ENCODE peak calls at places on chromosomes 12 and 14, in six cellular contexts. R is upper lobe of left lung, Y is left lung, U is neural progenitor cell, V is heart right ventricle, T is uterus. X is an unnamed sample.
A peak's percentile ranks its signal among the peaks of the same experiment; 100 is the strongest.

GRCh38 chr14:36134026-36134425 is 42.5 kb downstream of the PTCSC3 start:
- DNase-seq in R (no peak), T (no peak), U (no peak), V (no peak), Y (no peak), X (no peak)

GRCh38 chr14:83217492-83217891 is 1683.8 kb upstream of the SEL1L start:
- DNase-seq in U (peak; percentile 13), R (peak; percentile 26), V (no peak), T (no peak), Y (no peak), X (no peak)

GRCh38 chr14:102500190-102500661 is 9.3 kb downstream of the ANKRD9 start:
- DNase-seq in V (peak; percentile 72), Y (no peak), T (peak; percentile 43), U (no peak), R (peak; percentile 86), X (no peak)

GRCh38 chr14:103746706-103747105 is 31.1 kb downstream of the ZFYVE21 start:
- DNase-seq in T (no peak), V (no peak), U (no peak), Y (no peak), R (no peak), X (peak; percentile 41)

GRCh38 chr14:24368562-24369252 is 723 bp downstream of the NFATC4 start:
- DNase-seq in T (peak; percentile 79), V (peak; percentile 63), R (no peak), Y (no peak), U (peak; percentile 91), X (no peak)

GRCh38 chr12:131929530-131930456 is 717 bp downstream of the PUS1 start:
- DNase-seq in T (no peak), Y (peak; percentile 85), U (peak; percentile 71), V (no peak), R (no peak), X (no peak)

GRCh38 chr12:97899956-97900355 is 437.4 kb downstream of the RMST start:
- DNase-seq in U (no peak), V (no peak), R (no peak), Y (no peak), T (no peak), X (no peak)

GRCh38 chr14:71588028-71588427 is 344.2 kb upstream of the RGS6 start:
- DNase-seq in U (no peak), Y (no peak), T (no peak), R (no peak), V (no peak), X (no peak)

GRCh38 chr14:96762650-96763049 is 34.5 kb upstream of the VRK1 start:
- DNase-seq in U (peak; percentile 84), T (no peak), Y (no peak), R (no peak), V (no peak), X (no peak)

GRCh38 chr12:124456652-124457152 is 110.7 kb downstream of the NCOR2 start:
- DNase-seq in R (peak; percentile 74), V (peak; percentile 41), Y (peak; percentile 90), T (no peak), U (no peak), X (peak; percentile 50)
- H3K36me3 ChIP-seq in R (peaks cover 7% of the 10 kb centered on the region), V (no peaks in the 10 kb centered on the region), Y (peaks cover 56% of the 10 kb centered on the region), T (no peaks in the 10 kb centered on the region), U (no peaks in the 10 kb centered on the region), X (no peaks in the 10 kb centered on the region)

DNA sequence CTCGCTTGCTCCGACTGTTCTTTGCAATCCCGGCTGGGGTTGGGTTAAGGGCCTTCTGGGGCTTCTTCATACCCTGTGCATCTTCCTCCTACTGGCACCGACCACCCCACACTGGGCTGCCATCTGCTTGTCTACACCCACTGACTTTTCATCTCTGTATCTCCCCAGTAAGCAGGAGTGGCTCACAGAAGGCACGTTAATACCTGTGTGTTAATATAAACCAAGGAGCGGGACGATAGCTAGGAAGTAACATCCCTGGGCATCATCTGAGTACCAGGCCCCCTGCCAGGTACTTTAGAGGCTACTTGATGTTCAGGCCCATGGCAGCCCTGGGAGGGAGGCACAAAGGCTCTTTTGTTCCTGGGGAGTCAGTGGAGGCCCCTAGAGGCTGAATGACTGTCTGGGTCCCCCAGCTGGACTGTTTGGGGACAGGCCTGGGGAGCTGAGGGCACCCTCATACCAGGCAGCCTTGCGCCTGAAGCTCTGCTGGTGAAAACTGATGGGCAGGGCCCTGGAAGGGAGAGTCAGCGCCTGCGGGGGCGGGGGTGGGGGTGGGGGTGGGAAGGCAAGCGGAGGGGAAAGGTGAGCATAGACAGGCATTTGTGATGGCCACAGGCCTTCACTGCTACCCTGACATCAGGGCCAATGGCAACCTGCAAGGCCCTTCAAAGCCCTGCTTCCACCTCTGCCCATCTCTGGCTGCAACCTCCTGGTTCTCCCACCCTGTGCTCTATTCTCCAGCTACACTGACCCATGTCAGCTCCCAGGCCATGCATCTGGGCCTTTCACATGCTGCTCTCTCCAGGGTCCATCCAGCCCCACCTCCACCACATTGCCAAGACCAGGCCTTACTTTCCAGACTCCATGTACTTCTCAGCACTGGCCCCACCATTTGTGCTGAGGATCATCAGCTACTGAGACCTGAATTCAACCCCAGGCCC is 34.2 kb upstream of the DEGS2 start:
- DNase-seq in R (no peak), T (peak; percentile 31), V (no peak), U (peak; percentile 27), Y (no peak), X (no peak)
- TF ChIP-seq CTCF in R (no peak), T (no peak), V (no peak), U (no peak), Y (no peak), X (no peak)

GRCh38 chr12:102847131-102847530 is 69.9 kb downstream of the PAH start:
- DNase-seq in V (no peak), Y (no peak), R (no peak), U (no peak), T (no peak), X (no peak)
- H3K36me3 ChIP-seq in V (no peaks in the 10 kb centered on the region), Y (no peaks in the 10 kb centered on the region), R (no peaks in the 10 kb centered on the region), U (no peaks in the 10 kb centered on the region), T (no peaks in the 10 kb centered on the region), X (peaks cover 96% of the 10 kb centered on the region)

GRCh38 chr14:55730602-55731001 is 150.6 kb downstream of the KTN1 start:
- DNase-seq in Y (no peak), T (no peak), R (no peak), U (no peak), V (no peak), X (no peak)
- TF ChIP-seq CTCF in Y (no peak), T (no peak), R (no peak), U (no peak), V (no peak), X (no peak)

GRCh38 chr14:95437715-95438114 is 78.7 kb downstream of the SYNE3 start:
- DNase-seq in V (no peak), T (no peak), Y (no peak), R (no peak), U (no peak), X (no peak)
- H3K36me3 ChIP-seq in V (peaks cover 11% of the 10 kb centered on the region), T (no peaks in the 10 kb centered on the region), Y (peaks cover 94% of the 10 kb centered on the region), R (peaks cover 8% of the 10 kb centered on the region), U (no peaks in the 10 kb centered on the region), X (no peaks in the 10 kb centered on the region)

GRCh38 chr12:88111074-88111652 is 30.7 kb downstream of the CEP290 start:
- DNase-seq in T (no peak), V (no peak), R (no peak), U (peak; percentile 8), Y (no peak), X (no peak)
- TF ChIP-seq CTCF in T (peak; percentile 43), V (peak; percentile 61), R (no peak), U (peak; percentile 57), Y (no peak), X (peak; percentile 51)

GRCh38 chr12:124976999-124977398 is 11.9 kb downstream of the DHX37 start:
- DNase-seq in U (no peak), R (no peak), Y (no peak), T (no peak), V (no peak), X (no peak)

GRCh38 chr12:124979568-124979967 is 9.4 kb downstream of the DHX37 start:
- DNase-seq in Y (peak; percentile 45), V (no peak), U (peak; percentile 9), R (no peak), T (no peak), X (no peak)

GRCh38 chr12:124975276-124975675 is 13.7 kb downstream of the DHX37 start:
- DNase-seq in Y (no peak), R (no peak), T (no peak), V (no peak), U (no peak), X (no peak)

GRCh38 chr12:124980098-124980892 is 8.6 kb downstream of the DHX37 start:
- DNase-seq in V (no peak), R (no peak), U (no peak), Y (peak; percentile 65), T (no peak), X (no peak)
- H3K36me3 ChIP-seq in V (peaks cover 41% of the 10 kb centered on the region), R (peaks cover 20% of the 10 kb centered on the region), U (no peaks in the 10 kb centered on the region), Y (peaks cover 100% of the 10 kb centered on the region), T (no peaks in the 10 kb centered on the region), X (peaks cover 19% of the 10 kb centered on the region)

DNA sequence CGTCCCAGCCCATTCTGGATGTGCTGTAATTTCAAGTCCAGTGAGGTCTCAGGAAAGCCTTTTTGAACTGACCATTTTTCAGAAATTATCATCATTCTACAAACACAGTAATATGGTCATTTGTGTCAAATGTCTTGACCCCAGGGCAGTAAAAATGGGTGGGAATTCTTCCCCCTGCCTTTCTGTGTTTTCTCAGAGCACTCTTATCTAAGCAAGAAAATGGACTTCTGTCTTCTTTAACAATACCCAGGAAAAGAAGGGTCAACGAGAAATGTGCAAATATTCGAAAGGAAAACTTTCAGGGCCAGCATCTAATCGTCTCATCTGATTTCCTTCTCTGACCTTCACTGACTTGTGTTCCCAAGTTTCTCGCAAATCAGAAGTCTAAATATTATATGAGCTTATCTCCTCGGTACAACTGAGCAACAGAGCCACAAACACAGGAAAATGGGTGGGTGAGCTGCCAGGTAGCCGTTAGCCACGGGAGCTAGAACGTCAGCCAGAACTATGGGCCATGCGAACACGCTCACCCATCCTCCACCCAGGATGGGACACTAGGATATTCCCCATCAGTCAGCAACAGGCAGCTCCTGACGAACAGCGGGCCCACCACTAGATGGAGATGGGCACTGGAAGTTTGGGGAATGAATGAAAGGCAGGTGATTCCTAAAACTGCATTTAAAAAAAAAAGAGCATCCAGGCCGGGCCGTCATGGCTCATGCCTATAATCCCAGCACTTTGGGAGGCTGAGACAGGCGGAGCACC is 57.1 kb downstream of the VWF start:
- DNase-seq in U (peak; percentile 72), R (peak; percentile 46), Y (no peak), V (no peak), T (peak; percentile 58), X (peak; percentile 79)
- TF ChIP-seq CTCF in U (peak; percentile 64), R (peak; percentile 36), Y (peak; percentile 19), V (peak; percentile 53), T (peak; percentile 48), X (peak; percentile 58)

DNA sequence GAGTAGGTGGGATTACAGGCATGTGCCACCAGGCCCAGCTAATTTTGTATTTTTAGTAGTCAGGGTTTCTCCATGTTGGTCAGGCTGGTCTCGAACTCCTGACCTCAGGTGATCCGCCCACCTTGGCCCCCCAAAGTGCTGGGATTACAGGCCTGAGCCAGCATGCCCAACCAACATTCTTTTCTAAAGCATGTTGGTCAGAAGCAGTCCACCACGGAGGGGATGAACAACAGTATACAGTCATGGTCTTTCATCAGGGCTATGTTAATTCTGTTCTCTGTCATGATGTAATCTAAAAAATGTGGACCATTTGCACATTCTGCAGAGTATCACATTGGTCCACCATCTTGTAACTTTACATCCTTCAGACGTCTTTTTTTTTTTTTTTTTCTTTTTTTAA is 3.6 kb downstream of the MRPL51 start:
- DNase-seq in R (no peak), Y (no peak), T (no peak), V (no peak), U (no peak), X (no peak)
- H3K36me3 ChIP-seq in R (no peaks in the 10 kb centered on the region), Y (peaks cover 11% of the 10 kb centered on the region), T (no peaks in the 10 kb centered on the region), V (no peaks in the 10 kb centered on the region), U (peaks cover 8% of the 10 kb centered on the region), X (peaks cover 7% of the 10 kb centered on the region)